ENCODE peak calls at places on chromosome 14, in seven cellular contexts. U is gastrocnemius medialis, F is pancreas, B is RWPE2, E is MM.1S, P is fibroblast of mammary gland, V is breast epithelium. D is an unnamed sample.

GRCh38 chr14:96797943-96798349 is 764 bp downstream of the VRK1 start:
- DNase-seq in B (no peak), E (peak), U (no peak), P (no peak), V (no peak), F (no peak), D (peak)

GRCh38 chr14:20601522-20601921 is 10.3 kb upstream of the RNASE12 start:
- DNase-seq in B (no peak), E (no peak), P (no peak), U (no peak), F (no peak), V (no peak), D (no peak)

GRCh38 chr14:94974893-94975292 is 182.4 kb downstream of the DICER1 start:
- DNase-seq in F (no peak), E (no peak), U (peak), V (no peak), P (no peak), B (no peak), D (no peak)

GRCh38 chr14:81331229-81332026 is 68.7 kb downstream of the STON2 start:
- DNase-seq in F (no peak), V (no peak), U (no peak), P (no peak), B (no peak), E (no peak), D (no peak)

GRCh38 chr14:33938131-33938949 is 12.5 kb downstream of the EGLN3 start:
- DNase-seq in P (peak), B (peak), E (no peak), F (peak), U (peak), V (peak), D (no peak)

GRCh38 chr14:76976623-76977005 is 51.9 kb downstream of the IRF2BPL start:
- DNase-seq in F (no peak), P (no peak), U (no peak), E (no peak), B (no peak), V (no peak), D (no peak)

GRCh38 chr14:59482471-59483331 is 1.5 kb downstream of the L3HYPDH start:
- DNase-seq in F (no peak), E (no peak), P (peak), V (no peak), B (peak), U (no peak), D (no peak)

GRCh38 chr14:29926701-29927595 is 699 bp downstream of the PRKD1 start:
- DNase-seq in F (peak), U (peak), E (peak), B (peak), V (no peak), P (peak), D (peak)

GRCh38 chr14:68510201-68510600 is 282.7 kb downstream of the ZFP36L1 start:
- DNase-seq in F (no peak), V (no peak), B (no peak), E (no peak), U (no peak), P (peak), D (no peak)

GRCh38 chr14:65478596-65478995 is 66.1 kb downstream of the FUT8 start:
- DNase-seq in V (no peak), E (no peak), P (peak), U (no peak), B (no peak), F (no peak), D (no peak)

GRCh38 chr14:65476942-65477318 is 64.4 kb downstream of the FUT8 start:
- DNase-seq in P (no peak), F (no peak), V (no peak), E (no peak), U (no peak), B (no peak), D (no peak)

GRCh38 chr14:65479386-65479785 is 66.9 kb downstream of the FUT8 start:
- DNase-seq in U (no peak), B (no peak), F (no peak), V (no peak), E (no peak), P (no peak), D (no peak)

GRCh38 chr14:65476290-65476941 is 63.9 kb downstream of the FUT8 start:
- DNase-seq in P (no peak), F (no peak), B (no peak), E (no peak), V (no peak), U (no peak), D (no peak)

DNA sequence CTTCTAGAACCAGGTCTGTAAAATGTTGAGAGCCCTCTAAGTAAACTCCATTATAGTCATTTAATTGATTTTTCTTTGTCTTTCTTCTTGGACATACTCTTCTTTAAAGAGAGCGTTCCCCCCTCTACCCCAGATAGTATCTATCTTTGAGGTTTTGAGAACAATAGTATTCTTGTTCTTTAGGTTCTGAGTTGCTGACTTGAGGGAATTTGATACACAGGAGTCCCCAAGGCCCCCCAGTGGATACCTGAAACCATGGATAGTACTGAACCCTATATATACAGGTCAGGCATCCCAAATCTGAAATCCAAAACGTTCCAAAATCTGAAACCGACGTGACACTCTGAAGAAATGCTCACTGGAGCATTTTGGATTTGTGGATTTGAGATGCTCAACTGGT is 65.5 kb downstream of the FUT8 start:
- DNase-seq in B (no peak), E (no peak), V (no peak), P (no peak), U (no peak), F (no peak), D (no peak)
- TF ChIP-seq CTCF in B (no peak), E (no peak), V (no peak), P (no peak), U (no peak), F (no peak), D (no peak)

GRCh38 chr14:24272442-24272841 is 1.0 kb upstream of the RABGGTA start:
- DNase-seq in V (no peak), P (no peak), U (no peak), E (no peak), B (no peak), F (no peak), D (no peak)

GRCh38 chr14:24275524-24276139 is 4.2 kb upstream of the RABGGTA start:
- DNase-seq in E (no peak), B (no peak), F (no peak), P (no peak), U (no peak), V (no peak), D (no peak)

GRCh38 chr14:24274101-24274543 is 2.7 kb upstream of the RABGGTA start:
- DNase-seq in P (peak), E (peak), U (no peak), B (no peak), F (peak), V (no peak), D (peak)

GRCh38 chr14:24271834-24272263 is 452 bp upstream of the RABGGTA start:
- DNase-seq in P (no peak), E (no peak), F (no peak), U (no peak), V (no peak), B (no peak), D (no peak)

GRCh38 chr14:24273422-24273998 is 2.1 kb upstream of the RABGGTA start:
- DNase-seq in P (no peak), V (no peak), F (no peak), B (no peak), U (no peak), E (no peak), D (no peak)
- TF ChIP-seq CTCF in P (no peak), V (no peak), F (no peak), B (peak), U (no peak), E (peak), D (peak)

DNA sequence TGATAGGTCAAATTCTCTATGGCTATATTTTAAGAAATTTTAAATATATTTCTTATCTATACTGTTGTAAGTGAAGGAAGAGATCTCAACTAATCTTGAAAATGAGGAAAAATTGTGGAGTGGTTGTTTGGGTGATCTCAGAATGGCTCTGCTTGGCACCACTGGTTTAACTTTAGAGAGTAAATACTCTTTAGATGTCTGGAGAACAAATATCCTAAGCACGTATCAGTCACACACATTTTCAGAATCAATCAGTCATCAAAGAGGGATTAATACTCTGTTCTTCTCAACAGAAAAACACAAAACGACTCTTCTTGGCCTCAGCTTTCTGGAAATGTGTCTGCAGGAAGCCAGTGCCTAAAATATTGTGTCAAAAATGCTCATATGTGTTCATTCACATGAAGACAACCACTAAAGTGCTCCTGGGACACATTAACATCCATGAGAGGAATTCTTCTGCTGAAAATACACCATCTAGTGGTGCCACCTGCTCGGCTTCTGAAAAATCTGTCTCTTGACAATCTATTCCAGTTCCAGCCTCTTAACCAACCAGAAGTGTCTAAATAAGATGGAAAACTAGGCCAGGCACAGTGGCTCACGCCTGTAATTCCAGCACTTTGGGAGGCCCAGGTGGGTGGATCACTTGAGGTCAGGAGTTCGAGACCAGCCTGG is 81.1 kb upstream of the CCDC198 start:
- DNase-seq in P (peak), F (no peak), V (no peak), U (no peak), B (no peak), E (no peak), D (no peak)
- TF ChIP-seq CTCF in P (peak), F (no peak), V (no peak), U (no peak), B (peak), E (no peak), D (no peak)

GRCh38 chr14:38367922-38368321 is 112.0 kb upstream of the CLEC14A start:
- DNase-seq in V (no peak), F (no peak), P (no peak), E (no peak), B (no peak), U (no peak), D (no peak)

GRCh38 chr14:38363217-38363616 is 107.3 kb upstream of the CLEC14A start:
- DNase-seq in P (no peak), E (no peak), U (no peak), F (no peak), V (no peak), B (no peak), D (no peak)

GRCh38 chr14:38366374-38366773 is 110.5 kb upstream of the CLEC14A start:
- DNase-seq in B (no peak), E (no peak), F (no peak), U (no peak), P (peak), V (no peak), D (no peak)
- TF ChIP-seq CTCF in B (no peak), E (no peak), F (no peak), U (no peak), P (no peak), V (no peak), D (no peak)

DNA sequence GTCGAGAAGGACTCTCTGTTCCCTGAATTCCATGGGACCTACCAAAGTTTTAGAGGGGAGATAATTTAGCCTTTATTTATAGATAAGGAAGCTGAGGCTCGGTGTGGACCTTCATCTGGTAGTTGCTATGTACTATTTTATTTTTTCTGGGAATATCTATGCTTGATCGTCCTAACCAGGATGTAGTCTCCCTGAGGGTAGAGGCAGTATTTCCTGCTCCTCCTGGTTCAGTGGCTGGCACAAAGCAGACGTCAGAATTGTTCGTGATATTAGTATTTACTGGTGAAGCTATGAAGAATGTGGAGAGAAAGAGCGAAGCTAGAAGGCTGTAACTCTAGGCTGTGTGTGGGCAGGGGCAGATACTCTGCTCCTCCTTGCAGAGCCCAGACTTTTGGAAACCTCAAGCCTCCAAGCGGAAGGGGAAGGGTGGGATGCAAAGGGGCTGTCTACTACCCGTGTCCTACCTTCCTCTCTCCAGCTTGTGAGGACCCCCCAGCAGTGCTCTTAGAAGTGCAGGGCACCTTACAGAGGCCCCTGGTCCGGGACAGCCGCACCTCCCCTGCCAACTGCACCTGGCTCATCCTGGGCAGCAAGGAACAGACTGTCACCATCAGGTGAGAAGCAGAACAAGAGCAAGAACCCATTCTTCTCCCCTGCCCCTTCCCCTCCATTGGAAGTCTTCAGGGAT is 1.4 kb downstream of the LRP10 start:
- DNase-seq in P (peak), V (peak), U (no peak), E (no peak), F (no peak), B (no peak), D (no peak)
- TF ChIP-seq CTCF in P (no peak), V (no peak), U (peak), E (no peak), F (no peak), B (peak), D (no peak)

GRCh38 chr14:105482486-105483110 is 4.1 kb upstream of the CRIP1 start:
- DNase-seq in U (no peak), E (no peak), P (no peak), B (no peak), F (peak), V (no peak), D (no peak)

GRCh38 chr14:105480807-105481801 is 5.6 kb upstream of the CRIP1 start:
- DNase-seq in B (no peak), P (peak), E (peak), V (peak), U (peak), F (peak), D (peak)

GRCh38 chr14:105480165-105480564 is 5.5 kb downstream of the CRIP2 start:
- DNase-seq in E (no peak), U (no peak), B (no peak), V (no peak), P (no peak), F (no peak), D (no peak)

GRCh38 chr14:105483300-105484068 is 3.2 kb upstream of the CRIP1 start:
- DNase-seq in B (no peak), U (no peak), P (no peak), F (peak), E (no peak), V (peak), D (no peak)

GRCh38 chr14:105481886-105482454 is 4.7 kb upstream of the CRIP1 start:
- DNase-seq in U (peak), B (peak), E (peak), P (peak), V (peak), F (peak), D (peak)
- TF ChIP-seq CTCF in U (no peak), B (no peak), E (no peak), P (no peak), V (no peak), F (no peak), D (peak)

DNA sequence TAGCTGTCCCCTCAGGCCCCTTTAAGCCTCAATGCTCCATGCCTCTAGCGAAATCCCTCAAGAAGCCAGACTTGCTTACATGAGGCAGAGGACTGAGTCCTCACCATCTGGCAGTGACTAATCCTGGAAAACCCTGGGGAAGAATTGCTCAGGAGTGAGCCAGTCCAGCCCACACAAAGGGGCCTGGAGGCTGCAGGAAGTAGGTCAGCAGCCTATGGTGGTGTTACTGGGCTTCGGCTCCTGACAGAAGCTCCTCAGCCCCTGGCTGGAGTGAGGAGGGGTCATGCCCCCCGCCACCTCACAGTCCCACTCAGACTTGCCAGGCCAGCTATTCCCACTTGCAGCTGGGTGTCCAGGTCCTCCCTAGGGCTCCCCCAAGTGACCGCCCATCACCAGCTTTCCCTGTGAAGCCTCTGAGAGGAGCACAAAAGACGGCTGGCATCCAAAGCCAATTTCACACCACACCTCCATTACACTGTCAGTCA is 250.5 kb downstream of the DPF3 start:
- DNase-seq in U (peak), V (no peak), E (no peak), P (peak), F (no peak), B (peak), D (no peak)
- TF ChIP-seq CTCF in U (no peak), V (no peak), E (no peak), P (no peak), F (no peak), B (peak), D (no peak)

DNA sequence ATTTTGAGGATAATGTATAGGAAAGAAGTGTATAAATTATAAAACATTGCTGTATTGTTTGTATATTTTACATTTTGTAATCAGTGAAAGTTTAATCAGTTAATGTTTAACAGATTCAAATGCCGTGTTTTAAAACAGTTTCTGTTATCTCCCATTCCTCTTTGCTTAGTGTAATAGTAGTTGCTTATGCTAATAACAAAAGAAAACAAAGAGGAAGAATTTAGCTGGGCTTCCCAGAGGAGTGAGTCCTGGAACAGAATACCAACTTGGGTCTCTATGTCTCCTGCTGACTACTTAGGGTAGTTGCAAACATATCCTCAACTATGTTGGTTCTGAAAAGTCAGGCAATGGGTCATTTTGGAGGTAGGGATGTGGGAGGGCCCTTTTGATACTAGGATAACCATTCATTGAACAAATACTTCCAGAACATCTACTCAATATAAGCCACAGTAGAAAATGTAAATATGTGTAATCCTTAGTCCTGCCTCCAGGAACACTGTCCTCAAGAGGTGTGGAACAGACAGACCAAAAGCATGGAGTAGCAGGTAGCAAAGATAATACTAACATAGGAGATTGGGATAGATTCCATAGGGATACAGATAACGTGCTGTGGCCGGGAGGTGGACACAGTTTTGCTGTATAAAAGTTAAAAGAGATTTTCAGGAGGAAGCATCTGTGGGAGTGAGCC is 36.1 kb upstream of the EVL start:
- DNase-seq in U (no peak), V (no peak), F (no peak), E (no peak), P (peak), B (no peak), D (no peak)
- TF ChIP-seq CTCF in U (no peak), V (no peak), F (no peak), E (no peak), P (peak), B (peak), D (no peak)

D was measured in GM13976.